ENCODE peak calls at places on chromosomes 11 and 22, in four cellular contexts. Z is C1 segment of cervical spinal cord, A is kidney glomerular epithelial cell, N is neural crest cell. K is an unnamed sample.

GRCh38 chr22:35987487-35987886 is 41.1 kb downstream of the RBFOX2 start:
- DNase-seq in N (no peak), Z (no peak), A (no peak), K (no peak)

GRCh38 chr22:45757068-45757467 is 85.4 kb downstream of the ATXN10 start:
- DNase-seq in Z (no peak), N (no peak), A (no peak), K (peak; percentile 16)

GRCh38 chr11:127651175-127651887 is 650.8 kb upstream of the KIRREL3 start:
- DNase-seq in N (no peak), Z (no peak), A (peak; percentile 66), K (no peak)

GRCh38 chr11:76209956-76210885 is 3.9 kb upstream of the WNT11 start:
- DNase-seq in A (no peak), Z (no peak), N (peak; percentile 37), K (no peak)

GRCh38 chr11:80958966-80959365 is 1518.1 kb upstream of the TENM4 start:
- DNase-seq in A (no peak), Z (no peak), N (no peak), K (peak; percentile 47)

GRCh38 chr11:114168691-114169090 is 109.2 kb downstream of the ZBTB16 start:
- DNase-seq in Z (no peak), A (no peak), N (no peak), K (no peak)

GRCh38 chr11:45501277-45501979 is 164.0 kb downstream of the CHST1 start:
- DNase-seq in Z (no peak), A (no peak), N (peak; percentile 21), K (no peak)

GRCh38 chr22:50524664-50525103 is 714 bp downstream of the SCO2 start:
- DNase-seq in Z (no peak), N (no peak), A (no peak), K (no peak)

GRCh38 chr11:87743002-87743401 is 432.2 kb downstream of the RAB38 start:
- DNase-seq in Z (no peak), A (no peak), N (no peak), K (no peak)

GRCh38 chr11:15379483-15379882 is 264.8 kb downstream of the INSC start:
- DNase-seq in N (no peak), A (no peak), Z (no peak), K (no peak)

GRCh38 chr11:7583248-7583647 is 69.4 kb downstream of the PPFIBP2 start:
- DNase-seq in A (no peak), N (no peak), Z (no peak), K (no peak)

GRCh38 chr11:111777094-111778046 is 11.2 kb upstream of the PPP2R1B start:
- DNase-seq in Z (no peak), N (no peak), A (peak; percentile 64), K (peak; percentile 84)

GRCh38 chr22:19057999-19058491 is 64.2 kb downstream of the DGCR2 start:
- DNase-seq in N (no peak), A (no peak), Z (no peak), K (no peak)

GRCh38 chr11:65381721-65382035 is 768 bp downstream of the SLC25A45 start:
- DNase-seq in A (no peak), Z (no peak), N (no peak), K (no peak)

GRCh38 chr11:132253469-132254264 is 883.3 kb downstream of the NTM start:
- DNase-seq in Z (no peak), N (no peak), A (no peak), K (no peak)

GRCh38 chr11:22192642-22193347 is at the start of gene ANO5:
- DNase-seq in A (peak; percentile 48), N (peak; percentile 57), Z (peak; percentile 36), K (no peak)

GRCh38 chr11:27218498-27219038 is 144.4 kb downstream of the CCDC34 start:
- DNase-seq in Z (no peak), A (peak; percentile 55), N (no peak), K (peak; percentile 47)

K was measured in fibroblast of the conjunctiva.